ENCODE peak calls at places on chromosomes 4 and X, in ten cellular contexts. E is fibroblast of villous mesenchyme, K is fibroblast of mammary gland, L is left ventricle myocardium inferior, U is HepG2, F is IMR-90, J is MM.1S, P is sigmoid colon, Z is tibial artery, R is prostate gland. O is an unnamed sample.

GRCh38 chr4:122293374-122294365 is 85.1 kb upstream of the ADAD1 start:
- DNase-seq in E (peak; percentile 13), K (no peak), L (no peak), U (no peak), F (no peak), J (no peak), P (no peak), Z (no peak), R (no peak), O (no peak)

GRCh38 chr4:101762025-101762424 is 28.5 kb upstream of the BANK1 start:
- DNase-seq in E (peak; percentile 11), K (no peak), L (no peak), U (no peak), F (no peak), J (no peak), P (no peak), Z (no peak), R (no peak), O (no peak)

GRCh38 chr4:69156913-69157312 is 57.6 kb downstream of the UGT2B11 start:
- DNase-seq in E (no peak), K (peak; percentile 1), L (no peak), U (peak; percentile 9), F (no peak), J (no peak), P (no peak), Z (no peak), R (no peak), O (no peak)

GRCh38 chrX:45756562-45756961 is 555.9 kb upstream of the DIPK2B start:
- DNase-seq in E (no peak), K (no peak), L (no peak), U (no peak), F (no peak), J (no peak), P (no peak), Z (no peak), R (peak; percentile 34), O (peak; percentile 37)

GRCh38 chrX:151386838-151387459 is 10.1 kb upstream of the VMA21 start:
- DNase-seq in E (peak; percentile 82), K (no peak), L (peak; percentile 22), U (no peak), F (peak; percentile 3), J (no peak), P (peak; percentile 93), Z (no peak), R (peak; percentile 54), O (no peak)

GRCh38 chr4:126766266-126766665 is 866.5 kb upstream of the INTU start:
- DNase-seq in E (no peak), K (peak; percentile 47), L (peak; percentile 31), U (no peak), F (peak; percentile 36), J (no peak), P (no peak), Z (no peak), R (no peak), O (peak; percentile 32)

GRCh38 chrX:13396887-13397286 is 77.0 kb upstream of the ATXN3L start:
- DNase-seq in E (peak; percentile 36), K (peak; percentile 74), L (no peak), U (no peak), F (peak; percentile 74), J (no peak), P (no peak), Z (no peak), R (no peak), O (peak; percentile 68)

GRCh38 chr4:109548655-109549054 is 11.4 kb upstream of the MCUB start:
- DNase-seq in E (peak; percentile 45), K (peak; percentile 70), L (no peak), U (no peak), F (peak; percentile 92), J (no peak), P (no peak), Z (no peak), R (no peak), O (peak; percentile 63)

GRCh38 chr4:86092684-86093083 is 267.2 kb downstream of the MAPK10 start:
- DNase-seq in E (peak; percentile 45), K (peak; percentile 90), L (no peak), U (no peak), F (peak; percentile 81), J (no peak), P (no peak), Z (no peak), R (no peak), O (peak; percentile 57)

GRCh38 chr4:142155347-142155746 is 519.0 kb downstream of the IL15 start:
- DNase-seq in E (no peak), K (no peak), L (no peak), U (no peak), F (no peak), J (no peak), P (no peak), Z (no peak), R (no peak), O (no peak)

GRCh38 chr4:123446791-123447474 is 50.3 kb downstream of the SPRY1 start:
- DNase-seq in E (no peak), K (no peak), L (no peak), U (peak; percentile 71), F (no peak), J (no peak), P (no peak), Z (no peak), R (no peak), O (no peak)

GRCh38 chrX:67555578-67556203 is 11.9 kb downstream of the AR start:
- DNase-seq in E (no peak), K (peak; percentile 59), L (no peak), U (peak; percentile 8), F (peak; percentile 21), J (peak; percentile 27), P (no peak), Z (peak; percentile 55), R (no peak), O (peak; percentile 55)

GRCh38 chr4:115852767-115853091 is 739.3 kb upstream of the NDST4 start:
- DNase-seq in E (no peak), K (no peak), L (no peak), U (no peak), F (no peak), J (no peak), P (no peak), Z (no peak), R (no peak), O (no peak)

GRCh38 chr4:115850799-115851509 is 737.5 kb upstream of the NDST4 start:
- DNase-seq in E (no peak), K (no peak), L (no peak), U (no peak), F (no peak), J (no peak), P (no peak), Z (no peak), R (no peak), O (no peak)

DNA sequence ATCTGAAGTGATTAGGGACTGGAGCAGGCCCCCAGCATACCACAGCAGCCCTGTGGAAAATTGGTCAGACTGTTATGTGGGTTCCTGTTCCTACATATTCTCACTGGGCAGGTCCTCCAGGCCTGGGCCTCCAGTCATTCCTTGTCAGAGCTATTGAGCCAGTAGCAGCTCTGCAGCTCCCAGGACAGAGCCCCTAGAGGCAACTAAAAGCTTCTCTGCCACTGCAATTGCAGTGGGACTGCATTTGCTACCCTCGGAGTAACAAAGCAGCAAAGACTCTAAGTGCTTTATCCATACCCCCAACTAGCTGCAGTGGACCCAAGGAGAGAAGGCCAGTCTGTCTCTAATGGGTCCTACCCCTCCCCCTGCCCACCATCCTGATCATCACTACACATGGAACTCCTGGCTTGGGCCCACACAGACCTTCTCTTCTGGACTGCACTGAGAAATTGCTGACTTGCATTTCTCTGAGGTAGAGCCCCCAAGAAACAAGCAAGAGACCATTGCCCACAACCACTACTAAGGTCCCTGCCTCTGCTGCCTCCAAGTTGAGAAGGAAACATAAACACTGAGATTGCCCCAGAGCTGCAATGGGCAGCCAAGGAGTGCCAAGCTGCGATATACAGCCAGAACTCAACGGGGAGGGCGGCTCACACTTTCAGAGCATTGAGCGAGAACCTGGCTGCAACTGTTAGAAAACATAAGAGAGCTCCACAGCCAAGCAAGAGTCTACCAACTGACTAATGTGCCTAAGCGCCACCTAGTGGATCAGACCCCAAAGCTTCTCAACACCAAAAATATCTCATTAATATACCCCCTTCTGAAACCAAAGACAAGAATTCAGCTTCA is 738.7 kb upstream of the NDST4 start:
- DNase-seq in E (peak; percentile 7), K (peak; percentile 22), L (no peak), U (peak; percentile 53), F (no peak), J (peak; percentile 71), P (no peak), Z (peak; percentile 55), R (peak; percentile 30), O (peak; percentile 4)
- TF ChIP-seq CTCF in E (peak; percentile 15), K (peak; percentile 28), L (peak; percentile 26), U (peak; percentile 61), F (no peak), J (peak; percentile 59), P (no peak), Z (peak; percentile 10), R (peak; percentile 50), O (no peak)

GRCh38 chrX:70132244-70132643 is 1.0 kb upstream of the IGBP1 start:
- DNase-seq in E (no peak), K (peak; percentile 4), L (no peak), U (no peak), F (no peak), J (no peak), P (no peak), Z (no peak), R (no peak), O (no peak)
- H3K4me3 ChIP-seq in E (no peak overlapping the region), K (no peak overlapping the region), L (no peak overlapping the region), U (peak overlapping the region; percentile 69), F (no peak overlapping the region), J (peak overlapping the region; percentile 74), P (no peak overlapping the region), Z (no peak overlapping the region), R (no peak overlapping the region), O (no peak overlapping the region)

GRCh38 chr4:44448548-44449443 is at the start of gene KCTD8:
- DNase-seq in E (peak; percentile 64), K (peak; percentile 61), L (peak; percentile 85), U (peak; percentile 71), F (peak; percentile 39), J (peak; percentile 98), P (peak; percentile 95), Z (peak; percentile 94), R (peak; percentile 84), O (peak; percentile 16)
- TF ChIP-seq CTCF in E (peak; percentile 70), K (peak; percentile 46), L (peak; percentile 73), U (peak; percentile 80), F (peak; percentile 54), J (peak; percentile 74), P (peak; percentile 16), Z (peak; percentile 57), R (peak; percentile 85), O (peak; percentile 69)

DNA sequence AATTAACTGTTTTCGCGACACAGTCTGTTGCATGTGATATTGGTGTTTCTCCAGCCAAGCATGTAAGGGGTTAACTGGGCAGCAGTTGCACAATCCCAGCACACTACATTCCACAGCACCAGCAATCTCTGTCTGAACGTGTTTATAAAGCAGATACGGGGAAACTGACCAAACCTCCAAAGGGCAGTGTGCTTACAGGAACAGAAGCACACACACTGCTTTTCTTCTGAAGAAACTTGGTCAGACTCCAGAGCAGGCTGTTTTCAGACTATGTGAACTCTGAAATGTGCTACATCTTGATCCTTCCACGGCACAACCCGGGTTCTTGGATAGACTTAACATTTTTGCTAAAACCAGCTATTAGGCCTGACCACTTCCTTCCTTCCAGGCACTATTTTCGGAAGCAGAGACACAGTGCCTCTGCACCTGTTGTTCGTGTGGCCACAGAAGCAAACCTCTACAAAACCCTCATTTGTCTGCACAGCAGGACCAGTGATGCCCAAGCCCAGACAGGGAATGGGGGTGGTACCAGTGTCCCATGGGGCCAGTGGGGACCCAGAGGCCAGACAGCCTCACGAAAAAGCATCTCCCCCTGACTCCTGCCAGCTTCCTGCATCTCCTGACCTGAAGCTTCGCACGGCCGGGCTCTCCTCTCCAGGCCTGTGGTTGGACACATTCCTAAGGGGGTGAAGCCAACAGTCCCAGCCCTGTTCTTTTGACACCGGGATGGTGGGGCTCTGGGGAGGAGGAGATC is 90.1 kb downstream of the IRF2 start:
- DNase-seq in E (peak; percentile 98), K (peak; percentile 93), L (no peak), U (peak; percentile 86), F (peak; percentile 96), J (peak; percentile 99), P (peak; percentile 79), Z (no peak), R (peak; percentile 71), O (peak; percentile 91)
- H3K4me3 ChIP-seq in E (peak overlapping the region; percentile 46), K (peak overlapping the region; percentile 52), L (peak overlapping the region; percentile 48), U (peak overlapping the region; percentile 13), F (peak overlapping the region; percentile 17), J (peak overlapping the region; percentile 50), P (peak overlapping the region; percentile 11), Z (peak overlapping the region; percentile 32), R (peak overlapping the region; percentile 0), O (peak overlapping the region; percentile 33)